ENCODE peak calls at places on chromosomes 12 and 14, in four cellular contexts. K, N, D and I are unnamed samples.

GRCh38 chr12:64252708-64253107 is 30.6 kb upstream of the KICS2 start:
- DNase-seq in K (no peak), N (peak), D (no peak), I (no peak)

GRCh38 chr12:11641522-11641921 is 8.0 kb upstream of the ETV6 start:
- DNase-seq in K (no peak), N (no peak), D (no peak), I (no peak)

GRCh38 chr12:67885370-67886169 is 103.7 kb upstream of the IFNG-AS1 start:
- DNase-seq in K (no peak), N (no peak), D (no peak), I (no peak)

GRCh38 chr12:117674313-117674712 is 294.5 kb downstream of the KSR2 start:
- DNase-seq in K (no peak), N (no peak), D (no peak), I (no peak)

GRCh38 chr14:105132921-105133320 is 35.7 kb downstream of the JAG2 start:
- DNase-seq in K (no peak), N (no peak), D (no peak), I (no peak)

GRCh38 chr14:68610251-68610793 is 182.5 kb downstream of the ZFP36L1 start:
- DNase-seq in K (no peak), N (no peak), D (no peak), I (no peak)

GRCh38 chr12:123948401-123949117 is 24.1 kb downstream of the CCDC92 start:
- DNase-seq in K (no peak), N (no peak), D (no peak), I (no peak)

GRCh38 chr14:53953828-53954550 is 2.6 kb downstream of the BMP4 start:
- DNase-seq in K (no peak), N (no peak), D (no peak), I (peak)

GRCh38 chr12:5172886-5173285 is 129.2 kb downstream of the KCNA5 start:
- DNase-seq in K (no peak), N (no peak), D (no peak), I (no peak)

GRCh38 chr12:108638141-108638823 is 4.6 kb upstream of the SELPLG start:
- DNase-seq in K (no peak), N (no peak), D (no peak), I (no peak)

GRCh38 chr12:70557583-70558263 is 79.5 kb downstream of the PTPRB start:
- DNase-seq in K (no peak), N (no peak), D (no peak), I (no peak)